ENCODE peak calls at places on chromosomes 16 and 17, in seven cellular contexts. U is WERI-Rb-1; Z is LHCN-M2; J is skeletal muscle cell; E is ascending aorta; H is activated naive CD8-positive, alpha-beta T cell treated with anti-CD3 and anti-CD28 coated beads, Interleukin-2, amount 50 U/mL, for 24 hours; X is memory B cell. L is an unnamed sample.
A peak's percentile ranks its signal among the peaks of the same experiment; 100 is the strongest.

GRCh38 chr17:42519546-42520444 is 16.2 kb upstream of the NAGLU start:
- DNase-seq in E (peak; percentile 77), Z (peak; percentile 99), J (peak; percentile 99), H (no peak), U (no peak), X (no peak), L (peak; percentile 97)

GRCh38 chr17:45677770-45678169 is 106.3 kb upstream of the CRHR1 start:
- DNase-seq in H (no peak), E (no peak), J (no peak), X (no peak), Z (peak; percentile 38), U (no peak), L (no peak)

GRCh38 chr16:52069866-52070265 is 477.1 kb downstream of the TOX3 start:
- DNase-seq in U (peak; percentile 7), Z (peak; percentile 18), J (no peak), E (no peak), X (no peak), H (no peak), L (no peak)

GRCh38 chr16:58755989-58756649 is 22.0 kb upstream of the GOT2 start:
- DNase-seq in H (peak; percentile 71), Z (peak; percentile 29), X (peak; percentile 53), E (no peak), J (peak; percentile 31), U (peak; percentile 80), L (peak; percentile 14)

GRCh38 chr16:79598341-79599181 is 2.0 kb downstream of the MAF start:
- DNase-seq in E (no peak), H (peak; percentile 35), X (no peak), Z (peak; percentile 79), U (peak; percentile 16), J (peak; percentile 13), L (no peak)

GRCh38 chr17:7486181-7486580 is 2.0 kb downstream of the POLR2A start:
- DNase-seq in J (no peak), H (no peak), E (no peak), Z (no peak), U (no peak), X (no peak), L (peak; percentile 34)

GRCh38 chr17:14458724-14459123 is 157.8 kb downstream of the HS3ST3B1 start:
- DNase-seq in Z (no peak), H (no peak), E (no peak), X (no peak), U (no peak), J (no peak), L (no peak)

GRCh38 chr17:2814499-2815341 is 18.5 kb downstream of the RAP1GAP2 start:
- DNase-seq in X (peak; percentile 86), J (no peak), Z (no peak), E (no peak), U (no peak), H (peak; percentile 81), L (no peak)

GRCh38 chr17:296382-296781 is 56.2 kb downstream of the RPH3AL start:
- DNase-seq in U (no peak), Z (no peak), X (no peak), J (no peak), H (no peak), E (no peak), L (no peak)

GRCh38 chr16:51056331-51056730 is 94.7 kb downstream of the SALL1 start:
- DNase-seq in Z (no peak), J (no peak), X (no peak), E (no peak), U (no peak), H (no peak), L (no peak)

GRCh38 chr17:79803421-79803996 is 6.6 kb upstream of the CBX8 start:
- DNase-seq in H (no peak), U (no peak), J (no peak), E (no peak), X (no peak), Z (no peak), L (no peak)

GRCh38 chr17:63024201-63024600 is 58.2 kb downstream of the TANC2 start:
- DNase-seq in J (no peak), U (no peak), H (no peak), X (no peak), E (no peak), Z (no peak), L (no peak)

GRCh38 chr16:11349599-11350276 is 4.5 kb downstream of the RMI2 start:
- DNase-seq in E (peak; percentile 53), Z (peak; percentile 44), H (no peak), U (no peak), X (no peak), J (no peak), L (no peak)

GRCh38 chr17:35433075-35433894 is 985 bp upstream of the SLFN12 start:
- DNase-seq in X (no peak), U (no peak), E (peak; percentile 62), Z (peak; percentile 100), J (peak; percentile 98), H (peak; percentile 68), L (peak; percentile 96)

GRCh38 chr16:83807327-83807709 is 460 bp upstream of the HSBP1 start:
- DNase-seq in X (no peak), J (no peak), H (no peak), Z (no peak), U (no peak), E (no peak), L (no peak)

GRCh38 chr17:80921741-80922579 is 69.7 kb upstream of the CHMP6 start:
- DNase-seq in U (no peak), Z (no peak), X (no peak), E (no peak), H (no peak), J (no peak), L (no peak)

GRCh38 chr17:63382826-63383225 is 63.3 kb downstream of the CYB561 start:
- DNase-seq in E (no peak), H (no peak), Z (peak; percentile 42), J (no peak), X (no peak), U (no peak), L (no peak)

GRCh38 chr17:74042744-74043486 is 160.6 kb upstream of the RPL38 start:
- DNase-seq in X (no peak), U (peak; percentile 38), E (peak; percentile 78), H (peak; percentile 26), J (peak; percentile 54), Z (peak; percentile 19), L (peak; percentile 32)

GRCh38 chr16:67661101-67661661 is 421 bp downstream of the PARD6A start:
- DNase-seq in U (no peak), Z (no peak), X (no peak), H (no peak), E (no peak), J (no peak), L (no peak)

GRCh38 chr16:75491876-75492275 is 3.4 kb downstream of the CHST6 start:
- DNase-seq in Z (no peak), U (no peak), J (no peak), H (no peak), X (no peak), E (no peak), L (no peak)

GRCh38 chr17:80476877-80477646 is 655 bp upstream of the NPTX1 start:
- DNase-seq in H (no peak), Z (no peak), U (peak; percentile 91), J (no peak), E (no peak), X (no peak), L (no peak)

GRCh38 chr16:89970011-89970410 is 21.5 kb downstream of the DEF8 start:
- DNase-seq in E (no peak), Z (no peak), U (no peak), J (no peak), H (no peak), X (no peak), L (no peak)

L was measured in AG09319.